ENCODE peak calls at places on chromosomes 2 and 18, in six cellular contexts. T, Y, S, G, K and M are unnamed samples. For H3K27me3, the result is how much of the 10 kb centered on the place peaks cover.

GRCh38 chr18:51275712-51276473 is 78.4 kb upstream of the MEX3C start:
- DNase-seq in T (no peak), Y (peak), S (no peak), G (no peak), K (peak), M (no peak)

GRCh38 chr2:181072486-181072885 is 92.1 kb downstream of the UBE2E3 start:
- DNase-seq in T (no peak), Y (no peak), S (no peak), G (no peak), K (peak), M (no peak)

GRCh38 chr2:207619764-207620203 is 5.4 kb downstream of the METTL21A start:
- DNase-seq in T (no peak), Y (no peak), S (no peak), G (no peak), K (no peak), M (no peak)

GRCh38 chr2:26016012-26016742 is 17.7 kb upstream of the RAB10 start:
- DNase-seq in T (no peak), Y (no peak), S (no peak), G (no peak), K (peak), M (no peak)

GRCh38 chr2:20555954-20556353 is 94.9 kb downstream of the HS1BP3 start:
- DNase-seq in T (no peak), Y (no peak), S (no peak), G (no peak), K (no peak), M (no peak)

GRCh38 chr18:59740131-59740530 is 42.9 kb upstream of the CCBE1 start:
- DNase-seq in T (no peak), Y (no peak), S (no peak), G (no peak), K (no peak), M (no peak)

GRCh38 chr2:170873035-170873692 is 55.9 kb upstream of the GORASP2 start:
- DNase-seq in T (peak), Y (peak), S (peak), G (peak), K (peak), M (peak)

GRCh38 chr18:13381907-13382682 is 163.5 kb downstream of the LDLRAD4 start:
- DNase-seq in T (no peak), Y (peak), S (peak), G (no peak), K (peak), M (peak)

GRCh38 chr2:13901526-13901925 is 731.0 kb upstream of the LRATD1 start:
- DNase-seq in T (no peak), Y (no peak), S (no peak), G (no peak), K (no peak), M (no peak)

GRCh38 chr2:144086965-144087364 is 433.0 kb downstream of the ZEB2 start:
- DNase-seq in T (no peak), Y (no peak), S (no peak), G (no peak), K (peak), M (no peak)

GRCh38 chr2:234533631-234534030 is 36.8 kb upstream of the ARL4C start:
- DNase-seq in T (no peak), Y (no peak), S (no peak), G (no peak), K (no peak), M (no peak)

GRCh38 chr18:66495844-66496243 is 108.0 kb downstream of the CDH19 start:
- DNase-seq in T (peak), Y (peak), S (no peak), G (no peak), K (no peak), M (no peak)

GRCh38 chr18:27540126-27540525 is 355.0 kb upstream of the CHST9 start:
- DNase-seq in T (no peak), Y (no peak), S (no peak), G (no peak), K (no peak), M (no peak)

GRCh38 chr18:63339920-63340484 is 20.4 kb upstream of the BCL2 start:
- DNase-seq in T (no peak), Y (no peak), S (no peak), G (no peak), K (peak), M (peak)

GRCh38 chr2:219291910-219292490 is 12.8 kb downstream of the DNAJB2 start:
- DNase-seq in T (no peak), Y (no peak), S (no peak), G (no peak), K (no peak), M (no peak)

DNA sequence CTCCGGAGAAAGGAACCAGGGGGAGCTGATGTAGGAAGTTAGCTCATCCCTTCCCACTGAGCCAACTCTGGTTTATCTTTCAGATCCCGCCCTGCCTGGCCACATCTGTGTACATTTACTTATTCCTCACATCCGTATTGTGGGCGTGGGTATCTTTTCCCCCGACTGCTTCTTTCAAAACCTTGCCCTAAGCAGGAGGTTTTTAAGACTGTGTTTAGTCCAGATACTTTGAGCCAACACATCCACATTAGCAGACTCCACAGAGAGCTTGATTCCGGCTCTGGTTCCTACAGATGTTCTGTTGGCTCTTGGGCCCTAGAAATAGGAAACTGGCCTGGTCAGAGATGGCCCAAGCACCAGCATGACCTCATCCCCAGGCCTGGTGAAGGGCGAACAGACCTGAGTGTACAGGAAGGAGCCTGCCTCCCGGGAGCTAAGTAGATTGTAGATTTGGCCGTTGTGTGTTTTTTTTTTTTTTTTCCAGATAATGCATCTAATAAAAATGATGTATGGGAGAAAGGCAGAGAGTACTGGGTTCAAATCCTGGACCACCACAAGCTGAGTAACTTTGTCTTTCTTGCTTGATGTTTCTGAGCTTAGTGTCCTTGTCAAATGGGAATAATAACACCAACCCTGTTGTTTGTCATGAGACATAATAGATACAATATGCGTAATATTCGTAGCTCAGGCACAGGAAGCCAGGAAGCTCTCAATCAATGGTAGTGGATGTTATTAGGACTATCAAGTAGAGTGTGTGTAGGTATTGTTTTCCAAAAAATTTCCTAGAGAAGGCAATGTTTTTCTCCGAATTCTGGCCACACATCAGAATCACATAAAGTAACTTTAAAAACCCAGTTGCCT is 92.3 kb downstream of the PRKCE start:
- DNase-seq in T (no peak), Y (peak), S (peak), G (no peak), K (peak), M (no peak)
- H3K27me3 ChIP-seq in T (under half), Y (under half), S (under half), G (under half), K (under half), M (under half)

GRCh38 chr18:36427831-36428230 is 130.3 kb downstream of the FHOD3 start:
- DNase-seq in T (no peak), Y (no peak), S (no peak), G (no peak), K (no peak), M (no peak)
- H3K27ac ChIP-seq in T (no peak), Y (no peak), S (no peak), G (no peak), K (no peak), M (no peak)

GRCh38 chr2:79275197-79275596 is 115.6 kb upstream of the REG3A start:
- DNase-seq in T (no peak), Y (no peak), S (no peak), G (no peak), K (no peak), M (no peak)
- TF ChIP-seq CTCF in T (no peak), Y (no peak), S (no peak), G (peak), K (no peak), M (no peak)

GRCh38 chr18:23668731-23669130 is 6.0 kb upstream of the ANKRD29 start:
- DNase-seq in T (no peak), Y (peak), S (no peak), G (no peak), K (no peak), M (no peak)
- H3K27me3 ChIP-seq in T (under half), Y (under half), S (under half), G (under half), K (half or more), M (under half)

GRCh38 chr2:60353406-60353800 is 200.1 kb downstream of the BCL11A start:
- DNase-seq in T (no peak), Y (peak), S (no peak), G (no peak), K (no peak), M (no peak)
- H3K27ac ChIP-seq in T (no peak), Y (no peak), S (no peak), G (no peak), K (no peak), M (no peak)

GRCh38 chr2:152176113-152176714 is 651 bp upstream of the STAM2 start:
- DNase-seq in T (no peak), Y (no peak), S (no peak), G (no peak), K (peak), M (no peak)
- TF ChIP-seq CTCF in T (peak), Y (peak), S (no peak), G (peak), K (no peak), M (peak)

DNA sequence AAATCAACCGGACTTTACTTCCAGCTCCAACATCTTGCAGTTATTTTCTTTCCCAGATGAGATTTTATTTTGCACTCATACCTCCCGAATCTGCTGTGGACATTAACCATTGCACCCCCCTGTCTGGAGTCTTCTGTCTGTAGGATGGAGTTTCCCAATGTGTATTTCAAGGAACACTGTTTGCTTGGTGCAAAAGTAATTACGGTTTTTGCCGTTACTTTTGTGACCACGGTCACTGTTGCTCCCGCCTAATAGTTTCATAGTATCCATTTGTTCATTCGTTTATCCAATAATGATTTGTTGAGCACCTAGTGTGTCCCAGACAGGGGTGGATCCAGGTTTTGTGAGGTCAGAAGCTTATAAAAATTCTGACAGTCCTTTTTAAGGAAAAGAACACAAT is 90.3 kb upstream of the BCL11A start:
- DNase-seq in T (no peak), Y (no peak), S (no peak), G (no peak), K (no peak), M (no peak)
- H3K27me3 ChIP-seq in T (under half), Y (under half), S (under half), G (under half), K (under half), M (under half)

GRCh38 chr2:127049927-127050802 is 56.8 kb downstream of the BIN1 start:
- DNase-seq in T (peak), Y (peak), S (no peak), G (no peak), K (peak), M (peak)

GRCh38 chr2:127052068-127052770 is 54.7 kb downstream of the BIN1 start:
- DNase-seq in T (peak), Y (peak), S (peak), G (no peak), K (no peak), M (no peak)

GRCh38 chr2:127051116-127051779 is 55.7 kb downstream of the BIN1 start:
- DNase-seq in T (peak), Y (peak), S (peak), G (no peak), K (no peak), M (peak)

GRCh38 chr2:127051780-127052067 is 55.2 kb downstream of the BIN1 start:
- DNase-seq in T (no peak), Y (no peak), S (no peak), G (no peak), K (no peak), M (no peak)

GRCh38 chr2:127050803-127051115 is 56.2 kb downstream of the BIN1 start:
- DNase-seq in T (peak), Y (peak), S (no peak), G (no peak), K (no peak), M (no peak)
- H3K27ac ChIP-seq in T (peak), Y (no peak), S (no peak), G (no peak), K (no peak), M (no peak)

GRCh38 chr18:31134988-31135529 is 27.6 kb downstream of the DSC1 start:
- DNase-seq in T (no peak), Y (no peak), S (no peak), G (no peak), K (no peak), M (no peak)
- TF ChIP-seq CTCF in T (no peak), Y (no peak), S (no peak), G (no peak), K (no peak), M (no peak)

DNA sequence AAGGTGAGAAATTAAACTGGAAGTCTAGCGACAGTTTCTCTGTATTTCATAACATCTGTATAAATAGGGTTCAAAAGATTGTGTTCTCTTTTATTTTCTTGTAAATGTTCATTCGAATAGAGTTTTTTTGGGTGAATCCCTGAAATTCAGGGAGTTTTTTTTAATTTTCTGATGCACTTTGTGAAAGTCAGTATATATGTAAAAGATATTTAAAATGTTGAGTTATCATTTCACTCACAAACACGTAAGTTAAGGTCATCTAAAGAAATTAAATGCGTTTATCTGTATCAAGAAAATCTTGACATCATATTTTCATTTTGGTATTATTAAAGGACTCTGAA is 3.4 kb downstream of the SP9 start:
- DNase-seq in T (no peak), Y (no peak), S (no peak), G (no peak), K (no peak), M (no peak)
- H3K27me3 ChIP-seq in T (half or more), Y (half or more), S (under half), G (under half), K (half or more), M (half or more)